ENCODE peak calls at places on chromosomes 12 and 14, in four cellular contexts. H is stomach, I is AG04450, K is cardiac muscle cell. D is an unnamed sample.

GRCh38 chr14:100058777-100059432 is 6.3 kb upstream of the EVL start:
- DNase-seq in K (no peak), I (no peak), H (no peak), D (no peak)

GRCh38 chr12:55705802-55706402 is 1.8 kb downstream of the ITGA7 start:
- DNase-seq in H (no peak), K (no peak), I (no peak), D (peak)

GRCh38 chr14:72610096-72610830 is 283.6 kb downstream of the DPF3 start:
- DNase-seq in I (no peak), H (no peak), K (no peak), D (no peak)

GRCh38 chr14:27015046-27015445 is 417.2 kb upstream of the NOVA1 start:
- DNase-seq in K (no peak), I (no peak), H (no peak), D (no peak)

GRCh38 chr14:59133202-59133601 is 55.3 kb upstream of the DAAM1 start:
- DNase-seq in K (peak), I (no peak), H (no peak), D (peak)

GRCh38 chr14:71454010-71454409 is 478.2 kb upstream of the RGS6 start:
- DNase-seq in K (no peak), H (no peak), I (no peak), D (no peak)

GRCh38 chr12:105967038-105967776 is 171.5 kb downstream of the NUAK1 start:
- DNase-seq in K (no peak), H (no peak), I (no peak), D (no peak)

GRCh38 chr12:795305-795704 is 42.9 kb downstream of the WNK1 start:
- DNase-seq in K (no peak), H (no peak), I (no peak), D (no peak)

GRCh38 chr14:68972507-68973272 is 6.4 kb downstream of the ACTN1 start:
- DNase-seq in H (no peak), I (peak), K (no peak), D (no peak)

GRCh38 chr12:62103736-62104135 is 156.5 kb upstream of the USP15 start:
- DNase-seq in H (no peak), I (no peak), K (no peak), D (no peak)

GRCh38 chr14:53591816-53592215 is 364.8 kb downstream of the BMP4 start:
- DNase-seq in I (no peak), H (no peak), K (no peak), D (no peak)

GRCh38 chr14:88791629-88792571 is 853 bp downstream of the EML5 start:
- DNase-seq in K (peak), H (peak), I (no peak), D (peak)
- H3K4me3 ChIP-seq in K (peak), H (peak), I (peak), D (peak)

GRCh38 chr12:15688838-15689237 is 100.3 kb downstream of the EPS8 start:
- DNase-seq in K (peak), I (no peak), H (no peak), D (no peak)
- H3K4me3 ChIP-seq in K (no peak), I (no peak), H (no peak), D (no peak)

DNA sequence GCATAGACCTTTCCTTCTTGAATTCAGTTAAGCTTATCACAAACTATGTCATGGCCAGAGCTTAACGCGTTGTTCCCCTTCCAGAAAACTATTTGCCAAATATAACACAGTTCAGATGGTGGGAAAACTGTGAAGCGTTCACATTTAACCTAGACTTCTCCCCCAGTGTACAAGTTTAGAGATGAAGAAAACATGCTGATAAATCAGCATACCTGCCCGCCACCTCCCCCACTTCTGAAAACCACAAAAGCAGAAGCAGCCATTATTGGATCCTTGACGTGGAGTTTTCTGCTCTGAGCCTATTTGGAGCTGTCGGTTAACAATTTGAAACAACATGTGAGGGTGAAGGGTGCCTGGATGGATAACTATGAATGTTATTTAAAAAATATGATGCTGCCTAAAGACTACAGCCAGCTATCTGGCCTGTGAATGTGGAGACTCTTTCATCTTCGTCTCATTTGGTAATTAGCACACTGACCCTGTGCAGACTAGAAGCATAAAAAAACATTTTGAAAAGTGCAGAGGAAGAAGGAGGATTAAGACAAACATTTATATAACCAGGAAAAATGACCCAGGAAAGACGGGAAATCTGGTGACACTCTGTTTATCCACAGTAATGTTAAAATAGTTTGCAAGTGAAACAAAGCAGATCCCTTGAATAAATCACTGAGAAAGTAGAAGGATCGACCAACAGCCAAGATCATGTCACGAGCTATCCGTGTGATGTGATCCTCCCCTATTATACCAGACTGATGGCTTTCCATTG is 408.2 kb downstream of the AEBP2 start:
- DNase-seq in K (no peak), I (no peak), H (no peak), D (no peak)
- H3K4me3 ChIP-seq in K (no peak), I (no peak), H (peak), D (no peak)

DNA sequence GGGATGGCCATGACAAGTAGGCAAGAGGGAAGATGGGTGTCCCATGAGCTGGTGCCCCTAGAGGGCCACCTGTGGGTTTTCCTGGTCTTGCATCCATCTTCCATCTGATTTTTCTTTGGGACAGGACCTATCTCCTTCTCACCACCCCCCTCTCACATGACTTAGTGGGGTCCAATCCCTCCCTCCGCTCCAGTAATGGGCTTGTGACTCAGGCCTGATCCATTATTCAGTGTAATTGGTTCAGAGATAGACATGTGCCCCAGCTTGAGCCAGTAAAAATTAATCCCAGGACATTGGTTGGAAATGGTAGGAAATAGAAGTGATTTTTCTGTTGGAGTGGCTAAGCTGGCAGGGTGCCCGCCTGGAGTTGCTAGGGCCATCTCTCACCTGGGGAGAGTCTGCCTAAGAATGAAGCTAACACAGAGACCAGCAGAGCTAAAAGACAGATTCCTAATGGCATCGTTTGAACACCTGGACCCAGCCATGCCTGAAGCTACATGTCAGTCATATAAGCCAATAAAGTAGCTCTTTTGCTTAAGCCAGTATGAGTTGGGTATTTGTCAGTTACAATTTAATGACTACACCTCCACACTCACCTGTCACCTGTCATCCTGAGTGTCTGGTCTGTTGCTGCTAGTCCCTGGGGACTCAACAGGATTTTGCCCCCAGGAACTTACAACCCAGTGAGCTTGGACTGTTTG is 14.7 kb downstream of the RASAL1 start:
- DNase-seq in H (no peak), I (no peak), K (no peak), D (no peak)
- H3K4me3 ChIP-seq in H (no peak), I (no peak), K (no peak), D (no peak)

DNA sequence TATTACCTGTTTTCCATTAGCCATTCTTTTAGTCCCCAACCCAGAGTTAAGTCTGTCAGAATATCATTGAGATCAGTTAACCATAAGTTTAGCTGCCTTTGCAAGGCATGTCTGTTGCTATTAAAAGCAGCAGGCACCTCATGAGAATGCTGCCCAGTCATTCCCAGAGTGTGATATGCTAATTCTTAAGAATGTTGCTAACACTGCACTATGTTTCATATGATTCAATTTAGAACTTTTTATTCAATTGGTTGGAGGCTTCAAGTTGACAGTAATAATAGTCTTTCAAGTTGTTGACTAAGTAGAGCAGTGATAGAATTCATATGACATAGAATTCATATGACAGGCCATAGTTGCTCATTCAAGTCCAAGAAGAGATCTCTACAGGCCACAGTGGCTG is 292.3 kb downstream of the FUT8 start:
- DNase-seq in K (peak), I (no peak), H (no peak), D (no peak)
- H3K4me3 ChIP-seq in K (no peak), I (no peak), H (no peak), D (no peak)

D was measured in H7.